ENCODE peak calls at places on chromosomes 3 and 15, in four cellular contexts. One of them, this sample, is unnamed.

GRCh38 chr3:45962033-45962432 is 18.8 kb downstream of the CXCR6 start:
- DNase-seq in NAMALWA: no peak
- DNase-seq in HFFc6: no peak
- DNase-seq in frontal cortex: no peak
- DNase-seq in this sample: no peak

GRCh38 chr3:52136513-52136912 is 17.7 kb downstream of the POC1A start:
- DNase-seq in NAMALWA: no peak
- DNase-seq in HFFc6: no peak
- DNase-seq in frontal cortex: no peak
- DNase-seq in this sample: no peak

GRCh38 chr3:131812433-131812832 is 222.4 kb downstream of the CPNE4 start:
- DNase-seq in NAMALWA: no peak
- DNase-seq in HFFc6: peak; percentile 46
- DNase-seq in frontal cortex: no peak
- DNase-seq in this sample: no peak

GRCh38 chr3:195114786-195115597 is 156.0 kb downstream of the XXYLT1 start:
- DNase-seq in NAMALWA: no peak
- DNase-seq in HFFc6: no peak
- DNase-seq in frontal cortex: no peak
- DNase-seq in this sample: no peak

GRCh38 chr3:139559541-139559940 is 20.0 kb upstream of the RBP1 start:
- DNase-seq in NAMALWA: no peak
- DNase-seq in HFFc6: no peak
- DNase-seq in frontal cortex: no peak
- DNase-seq in this sample: no peak

GRCh38 chr15:95182081-95182480 is 950.7 kb downstream of the MCTP2 start:
- DNase-seq in NAMALWA: no peak
- DNase-seq in HFFc6: no peak
- DNase-seq in frontal cortex: no peak
- DNase-seq in this sample: no peak

GRCh38 chr3:172279191-172279640 is 169.0 kb downstream of the GHSR start:
- DNase-seq in NAMALWA: no peak
- DNase-seq in HFFc6: no peak
- DNase-seq in frontal cortex: no peak
- DNase-seq in this sample: no peak

GRCh38 chr3:112167758-112168157 is 34.7 kb upstream of the GCSAM start:
- DNase-seq in NAMALWA: peak; percentile 50
- DNase-seq in HFFc6: no peak
- DNase-seq in frontal cortex: no peak
- DNase-seq in this sample: no peak

GRCh38 chr15:31758126-31758525 is 272.2 kb upstream of the CHRNA7 start:
- DNase-seq in NAMALWA: peak; percentile 52
- DNase-seq in HFFc6: no peak
- DNase-seq in frontal cortex: peak; percentile 51
- DNase-seq in this sample: no peak

GRCh38 chr15:45157056-45157455 is 27.3 kb downstream of the DUOX1 start:
- DNase-seq in NAMALWA: no peak
- DNase-seq in HFFc6: peak; percentile 83
- DNase-seq in frontal cortex: no peak
- DNase-seq in this sample: no peak

GRCh38 chr3:2516762-2517441 is 418.2 kb downstream of the CNTN4 start:
- DNase-seq in NAMALWA: no peak
- DNase-seq in HFFc6: no peak
- DNase-seq in frontal cortex: no peak
- DNase-seq in this sample: no peak

GRCh38 chr3:184227481-184227935 is 1.9 kb upstream of the VWA5B2 start:
- DNase-seq in NAMALWA: peak; percentile 72
- DNase-seq in HFFc6: no peak
- DNase-seq in frontal cortex: peak; percentile 57
- DNase-seq in this sample: peak; percentile 43

GRCh38 chr3:45104715-45105711 is 41.2 kb downstream of the CDCP1 start:
- DNase-seq in NAMALWA: no peak
- DNase-seq in HFFc6: peak; percentile 62
- DNase-seq in frontal cortex: no peak
- DNase-seq in this sample: peak; percentile 45

GRCh38 chr3:128497305-128498126 is 4.5 kb upstream of the GATA2 start:
- DNase-seq in NAMALWA: peak; percentile 63
- DNase-seq in HFFc6: peak; percentile 50
- DNase-seq in frontal cortex: peak; percentile 84
- DNase-seq in this sample: no peak

GRCh38 chr3:97720417-97720816 is 44.1 kb upstream of the ARL6 start:
- DNase-seq in NAMALWA: no peak
- DNase-seq in HFFc6: no peak
- DNase-seq in frontal cortex: no peak
- DNase-seq in this sample: no peak

GRCh38 chr3:81891056-81891455 is 129.6 kb upstream of the GBE1 start:
- DNase-seq in NAMALWA: no peak
- DNase-seq in HFFc6: no peak
- DNase-seq in frontal cortex: no peak
- DNase-seq in this sample: no peak

GRCh38 chr3:179100652-179101051 is 29.0 kb upstream of the ZMAT3 start:
- DNase-seq in NAMALWA: no peak
- DNase-seq in HFFc6: peak; percentile 25
- DNase-seq in frontal cortex: no peak
- DNase-seq in this sample: no peak

GRCh38 chr15:101068961-101069734 is 150.0 kb downstream of the LRRK1 start:
- DNase-seq in NAMALWA: no peak
- DNase-seq in HFFc6: peak; percentile 23
- DNase-seq in frontal cortex: no peak
- DNase-seq in this sample: no peak

GRCh38 chr3:197181751-197182150 is 116.7 kb downstream of the DLG1 start:
- DNase-seq in NAMALWA: peak; percentile 87
- DNase-seq in HFFc6: no peak
- DNase-seq in frontal cortex: no peak
- DNase-seq in this sample: no peak

GRCh38 chr3:109731639-109732473 is 394.5 kb upstream of the DPPA4 start:
- DNase-seq in NAMALWA: peak; percentile 53
- DNase-seq in HFFc6: peak; percentile 60
- DNase-seq in frontal cortex: peak; percentile 6
- DNase-seq in this sample: no peak

This sample was measured in SW 1271.